ENCODE peak calls at places on chromosomes 3 and 15, in eight cellular contexts. W is esophagus squamous epithelium; V is stimulated activated CD8-positive, alpha-beta memory T cell treated with anti-CD3 and anti-CD28 coated beads, Interleukin-4, amount 100 ng/mL, for 4 hours; S is RWPE1; Q is AG08396; Y is cardiac muscle cell; G is activated effector memory CD4-positive, alpha-beta T cell treated with anti-CD3 and anti-CD28 coated beads, Interleukin-2, amount 50 U/mL, for 16 hours; J is MCF 10A. H is an unnamed sample.

GRCh38 chr15:57302640-57303257 is 73.6 kb upstream of the CGNL1 start:
- DNase-seq in V (no peak), Y (no peak), W (no peak), J (no peak), S (no peak), Q (no peak), G (no peak), H (no peak)

GRCh38 chr3:41574900-41575299 is 375.6 kb downstream of the CTNNB1 start:
- DNase-seq in Y (peak; percentile 10), S (no peak), Q (no peak), G (no peak), W (no peak), V (no peak), J (no peak), H (peak; percentile 20)

GRCh38 chr15:62412634-62413033 is 247.5 kb upstream of the C2CD4B start:
- DNase-seq in J (no peak), Y (no peak), S (no peak), G (no peak), V (no peak), Q (no peak), W (no peak), H (peak; percentile 12)

GRCh38 chr3:133892546-133893231 is 3.0 kb downstream of the RAB6B start:
- DNase-seq in G (no peak), J (no peak), Q (no peak), W (no peak), V (no peak), Y (no peak), S (no peak), H (no peak)

GRCh38 chr15:41775651-41776050 is 1.4 kb downstream of the MAPKBP1 start:
- DNase-seq in J (peak; percentile 77), Y (no peak), Q (no peak), G (no peak), V (no peak), S (peak; percentile 71), W (no peak), H (peak; percentile 30)

GRCh38 chr15:40855706-40856234 is 11.9 kb downstream of the SPINT1 start:
- DNase-seq in S (no peak), V (no peak), G (no peak), J (no peak), Y (no peak), Q (no peak), W (no peak), H (no peak)

GRCh38 chr3:14431928-14432834 is 29.8 kb downstream of the SLC6A6 start:
- DNase-seq in Y (peak; percentile 49), Q (peak; percentile 89), W (peak; percentile 72), J (peak; percentile 82), S (peak; percentile 75), V (peak; percentile 91), G (peak; percentile 98), H (peak; percentile 91)

GRCh38 chr15:33045066-33045810 is 149.3 kb downstream of the FMN1 start:
- DNase-seq in Q (no peak), V (no peak), W (no peak), G (no peak), S (no peak), J (peak; percentile 20), Y (no peak), H (no peak)

GRCh38 chr3:152305075-152305474 is 36.3 kb downstream of the MBNL1 start:
- DNase-seq in W (no peak), Y (no peak), S (no peak), V (no peak), G (no peak), Q (no peak), J (no peak), H (no peak)

GRCh38 chr3:129650256-129650872 is 43.9 kb upstream of the PLXND1 start:
- DNase-seq in Y (peak; percentile 68), W (no peak), S (peak; percentile 55), J (peak; percentile 88), Q (peak; percentile 54), V (peak; percentile 14), G (peak; percentile 77), H (peak; percentile 76)

GRCh38 chr15:68598171-68599152 is 19.7 kb downstream of the CORO2B start:
- DNase-seq in Y (peak; percentile 18), Q (no peak), V (no peak), S (no peak), W (no peak), G (no peak), J (no peak), H (no peak)

GRCh38 chr3:111246967-111247760 is 175.5 kb downstream of the NECTIN3 start:
- DNase-seq in V (no peak), G (no peak), S (peak; percentile 10), Q (peak; percentile 50), W (no peak), Y (no peak), J (peak; percentile 91), H (no peak)

GRCh38 chr3:24494616-24495333 is at the start of gene THRB:
- DNase-seq in Y (peak; percentile 75), J (peak; percentile 60), W (no peak), Q (peak; percentile 77), G (no peak), S (peak; percentile 54), V (no peak), H (peak; percentile 58)

GRCh38 chr15:68224546-68225250 is 4.8 kb downstream of the CLN6 start:
- DNase-seq in J (no peak), V (no peak), Y (no peak), G (no peak), Q (no peak), S (no peak), W (no peak), H (no peak)